ENCODE peak calls at places on chromosomes 7 and 10, in six cellular contexts. X, C, P, Y, K and D are unnamed samples.

GRCh38 chr10:121522841-121523240 is 75.4 kb downstream of the FGFR2 start:
- DNase-seq in K (no peak), C (no peak), Y (no peak), P (no peak), X (no peak), D (no peak)

GRCh38 chr10:88668465-88668864 is 4.2 kb downstream of the LIPF start:
- DNase-seq in K (no peak), X (no peak), Y (no peak), C (no peak), P (no peak), D (no peak)

GRCh38 chr10:6958723-6959122 is 378.6 kb upstream of the PRKCQ start:
- DNase-seq in P (no peak), C (no peak), K (no peak), Y (no peak), X (no peak), D (no peak)

GRCh38 chr7:105319578-105319977 is 69.1 kb downstream of the SRPK2 start:
- DNase-seq in P (no peak), Y (no peak), C (no peak), K (no peak), X (no peak), D (no peak)

GRCh38 chr10:112535432-112536038 is 88.5 kb downstream of the VTI1A start:
- DNase-seq in Y (peak), P (no peak), X (no peak), C (peak), K (no peak), D (no peak)

GRCh38 chr7:121026159-121026558 is 37.6 kb downstream of the CPED1 start:
- DNase-seq in P (no peak), K (no peak), Y (no peak), C (no peak), X (no peak), D (no peak)

GRCh38 chr10:87560495-87561222 is 56.0 kb downstream of the MINPP1 start:
- DNase-seq in P (no peak), Y (no peak), C (no peak), K (no peak), X (no peak), D (no peak)

GRCh38 chr7:133110312-133110711 is 28.4 kb upstream of the CHCHD3 start:
- DNase-seq in C (no peak), P (no peak), Y (no peak), K (no peak), X (no peak), D (no peak)

GRCh38 chr10:129174167-129175014 is 292.6 kb upstream of the MGMT start:
- DNase-seq in X (no peak), K (no peak), C (no peak), Y (no peak), P (no peak), D (no peak)

GRCh38 chr7:6642239-6642839 is 5.2 kb downstream of the ZNF316 start:
- DNase-seq in Y (no peak), K (no peak), P (no peak), C (no peak), X (no peak), D (no peak)

DNA sequence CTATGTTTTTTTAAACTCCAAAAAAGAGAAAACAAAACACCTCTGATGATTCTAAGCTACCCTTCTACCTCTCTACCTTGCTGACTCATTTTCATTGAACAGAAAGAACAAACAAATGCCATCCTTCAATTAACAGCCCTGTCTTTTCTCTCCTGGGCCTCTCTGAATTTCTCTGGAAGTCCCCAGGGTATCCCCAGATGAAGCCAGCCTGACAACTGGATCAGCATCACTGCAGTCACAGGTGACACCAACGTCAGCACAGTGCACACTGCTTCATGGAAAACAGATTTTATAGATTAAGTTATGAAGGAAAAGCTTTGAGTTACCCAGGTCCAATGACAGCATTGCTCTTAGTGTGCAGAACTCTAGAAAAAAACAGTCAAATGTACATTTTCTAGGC is 5.7 kb downstream of the HUS1 start:
- DNase-seq in C (no peak), P (no peak), K (no peak), Y (no peak), X (no peak), D (no peak)
- H4K8ac ChIP-seq in C (no peak), P (no peak), K (no peak), Y (no peak), X (no peak), D (no peak)

GRCh38 chr10:101287922-101288638 is 58.8 kb upstream of the LBX1 start:
- DNase-seq in X (no peak), P (peak), K (peak), Y (peak), C (peak), D (peak)

GRCh38 chr10:101287183-101287830 is 58.0 kb upstream of the LBX1 start:
- DNase-seq in K (no peak), X (no peak), Y (no peak), P (peak), C (no peak), D (no peak)

GRCh38 chr10:101285519-101286070 is 56.3 kb upstream of the LBX1 start:
- DNase-seq in Y (no peak), X (no peak), P (peak), K (peak), C (no peak), D (no peak)

GRCh38 chr10:101285093-101285463 is 55.8 kb upstream of the LBX1 start:
- DNase-seq in K (peak), Y (no peak), C (no peak), P (peak), X (no peak), D (no peak)

DNA sequence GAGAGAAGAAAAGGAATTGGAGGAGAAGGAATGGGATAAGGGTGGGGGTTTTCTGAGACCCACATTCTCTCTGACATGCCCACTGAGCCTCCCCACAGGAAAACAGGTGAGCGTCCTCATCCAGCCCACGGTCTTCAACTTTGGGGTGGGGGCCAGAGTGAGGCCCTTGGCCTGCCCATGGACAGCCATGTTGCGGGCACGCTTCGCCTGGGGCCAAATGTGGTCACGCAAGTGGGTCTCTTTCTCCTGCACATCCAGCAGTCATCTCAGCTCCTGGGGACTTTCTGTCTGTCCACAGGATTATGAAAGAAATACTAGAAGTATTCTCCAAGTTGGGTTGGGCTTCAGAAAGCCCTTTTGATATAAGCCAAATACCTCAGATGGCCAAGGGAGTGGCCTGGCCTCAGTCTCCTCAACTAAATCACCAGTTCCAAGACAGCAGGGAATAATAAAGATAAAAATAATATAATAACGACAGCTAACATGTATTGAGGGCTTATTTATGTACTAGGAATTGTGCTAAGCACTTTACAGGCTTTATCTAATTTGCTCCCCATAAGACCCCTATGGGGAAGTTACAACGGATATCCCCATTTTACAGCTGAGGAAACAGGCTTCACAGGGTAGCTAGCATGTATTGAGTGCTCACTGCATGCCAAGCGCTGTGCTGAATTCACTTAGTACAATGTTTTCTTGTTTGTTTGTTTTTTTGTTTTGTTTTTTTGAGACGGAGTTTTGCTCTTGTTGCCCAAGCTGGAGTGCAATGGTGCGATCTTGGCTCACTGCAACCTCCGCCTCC is 57.2 kb upstream of the LBX1 start:
- DNase-seq in X (no peak), P (peak), C (no peak), Y (no peak), K (peak), D (no peak)
- H2AFZ ChIP-seq in X (no peak), P (no peak), C (no peak), Y (no peak), K (no peak), D (no peak)

DNA sequence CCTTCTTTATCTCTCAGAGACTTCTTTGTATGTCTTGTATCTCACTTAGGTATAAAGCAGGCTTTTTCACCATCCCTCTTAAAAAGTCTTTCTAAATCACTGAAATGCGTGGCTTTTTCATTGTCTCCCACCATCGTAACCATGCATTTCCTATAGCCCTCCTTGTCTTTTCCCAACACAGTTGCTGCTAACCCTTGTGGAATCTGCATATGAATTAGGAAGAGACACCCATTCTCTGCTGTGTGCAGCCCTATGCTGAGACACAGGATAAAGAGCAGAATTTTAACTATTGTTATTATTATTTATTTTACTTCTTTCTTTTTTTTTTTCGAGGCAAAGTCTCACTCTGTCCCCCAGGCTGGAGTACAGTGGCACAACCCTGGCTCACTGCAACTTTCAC is 804.3 kb upstream of the COBL start:
- DNase-seq in P (peak), X (no peak), K (no peak), Y (no peak), C (no peak), D (no peak)
- H3K9ac ChIP-seq in P (no peak), X (no peak), K (no peak), Y (no peak), C (no peak), D (no peak)

DNA sequence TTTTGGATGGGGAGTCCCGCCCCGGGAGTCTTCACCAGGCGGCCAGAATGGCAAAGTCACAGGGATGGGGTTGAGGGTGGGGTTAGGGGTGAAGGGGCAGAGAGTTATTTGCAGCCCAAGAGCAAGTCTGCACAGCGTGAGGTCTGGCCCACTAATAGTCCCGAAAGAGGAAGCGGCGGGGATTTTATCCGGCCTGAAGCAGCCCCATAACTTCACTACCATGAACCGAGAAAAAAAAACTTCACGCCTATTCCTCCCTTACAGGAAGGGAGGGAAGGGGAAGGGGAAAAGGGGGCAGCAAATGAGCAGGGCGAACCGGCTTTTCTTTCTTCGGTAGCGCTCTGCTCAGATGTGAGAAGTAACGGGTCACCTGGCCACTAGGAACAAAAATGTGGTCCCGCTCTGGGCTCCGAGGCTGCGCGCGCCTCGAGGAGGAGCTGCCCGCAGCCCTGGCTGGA is 709 bp downstream of the ITPRIP start:
- DNase-seq in C (peak), X (no peak), K (no peak), Y (no peak), P (peak), D (peak)
- H4K8ac ChIP-seq in C (peak), X (no peak), K (peak), Y (peak), P (no peak), D (peak)

DNA sequence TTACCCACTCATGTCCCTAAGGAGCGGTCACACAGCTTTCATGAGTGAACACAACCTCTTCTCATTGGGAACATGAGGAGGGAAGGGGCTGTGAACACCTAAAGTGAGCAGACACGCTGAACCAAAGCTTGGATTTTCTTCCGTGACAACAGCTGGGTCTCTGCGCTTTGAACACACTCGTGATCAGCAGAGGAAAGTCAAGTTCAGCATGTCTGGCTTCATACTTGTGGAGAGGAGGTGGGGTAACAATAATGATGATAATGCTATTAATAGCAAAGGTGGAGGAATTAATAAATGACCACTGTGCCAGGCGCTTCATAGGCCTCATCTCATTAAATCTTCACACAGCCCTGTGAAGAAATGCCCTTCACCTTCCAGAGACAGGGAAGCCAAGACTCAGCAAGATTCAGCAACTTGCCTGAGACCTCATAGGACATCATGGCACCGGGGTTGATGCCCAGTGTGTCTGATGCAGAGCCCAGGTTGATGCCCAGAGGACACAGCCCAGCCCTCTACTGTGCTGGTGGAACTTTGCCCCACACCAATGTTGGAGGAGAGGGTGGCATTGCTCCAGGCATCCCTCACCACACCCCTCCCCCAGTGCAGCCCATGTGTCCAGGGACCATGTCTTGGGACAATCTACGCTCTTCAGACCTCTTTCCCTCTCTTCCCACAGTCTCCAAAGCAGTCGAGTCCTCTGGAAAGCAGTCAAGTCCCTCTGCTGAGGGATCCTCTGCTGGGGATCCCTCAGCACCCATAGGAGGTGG is 40.6 kb downstream of the GSDME start:
- DNase-seq in X (no peak), Y (no peak), P (no peak), C (no peak), K (peak), D (no peak)
- H2AFZ ChIP-seq in X (no peak), Y (no peak), P (no peak), C (no peak), K (no peak), D (no peak)

GRCh38 chr10:124089859-124090258 is 3.5 kb downstream of the CHST15 start:
- DNase-seq in X (no peak), K (no peak), Y (no peak), P (no peak), C (no peak), D (no peak)
- H3K9ac ChIP-seq in X (no peak), K (no peak), Y (no peak), P (no peak), C (no peak), D (no peak)